ENCODE peak calls at places on chromosome 10, in six cellular contexts. B, G, Z, F, J and T are unnamed samples.

GRCh38 chr10:83545901-83546391 is 593.4 kb upstream of the GHITM start:
- DNase-seq in B (no peak), G (no peak), Z (peak; percentile 63), F (no peak), J (peak; percentile 57), T (no peak)

GRCh38 chr10:36666451-36666850 is 458.9 kb upstream of the ANKRD30A start:
- DNase-seq in B (no peak), G (no peak), Z (no peak), F (no peak), J (no peak), T (no peak)

GRCh38 chr10:99341860-99342517 is 12.8 kb downstream of the CNNM1 start:
- DNase-seq in B (no peak), G (no peak), Z (no peak), F (no peak), J (no peak), T (no peak)

GRCh38 chr10:84179059-84179710 is 5.6 kb downstream of the GPR15LG start:
- DNase-seq in B (peak; percentile 46), G (peak; percentile 18), Z (no peak), F (no peak), J (no peak), T (no peak)

GRCh38 chr10:77006836-77007511 is 630.6 kb downstream of the KCNMA1 start:
- DNase-seq in B (no peak), G (no peak), Z (no peak), F (no peak), J (no peak), T (no peak)

GRCh38 chr10:13613519-13613918 is 26.8 kb downstream of the PRPF18 start:
- DNase-seq in B (peak; percentile 63), G (no peak), Z (no peak), F (peak; percentile 52), J (no peak), T (no peak)

GRCh38 chr10:29409241-29410051 is 120.6 kb downstream of the LYZL1 start:
- DNase-seq in B (peak; percentile 85), G (peak; percentile 24), Z (peak; percentile 89), F (peak; percentile 57), J (peak; percentile 82), T (peak; percentile 84)

GRCh38 chr10:43866712-43867111 is 218.0 kb upstream of the ZNF32 start:
- DNase-seq in B (no peak), G (no peak), Z (no peak), F (no peak), J (no peak), T (no peak)

GRCh38 chr10:44985175-44985681 is 6.6 kb upstream of the DEPP1 start:
- DNase-seq in B (no peak), G (no peak), Z (no peak), F (peak; percentile 31), J (no peak), T (no peak)

GRCh38 chr10:98270786-98271185 is 2.8 kb upstream of the LOXL4 start:
- DNase-seq in B (no peak), G (no peak), Z (no peak), F (no peak), J (no peak), T (no peak)

GRCh38 chr10:98269435-98269912 is 1.5 kb upstream of the LOXL4 start:
- DNase-seq in B (no peak), G (no peak), Z (peak; percentile 84), F (peak; percentile 70), J (peak; percentile 85), T (no peak)

GRCh38 chr10:98268694-98269386 is 846 bp upstream of the LOXL4 start:
- DNase-seq in B (no peak), G (no peak), Z (no peak), F (no peak), J (no peak), T (no peak)

GRCh38 chr10:98272245-98272644 is 4.3 kb upstream of the LOXL4 start:
- DNase-seq in B (no peak), G (no peak), Z (no peak), F (no peak), J (no peak), T (no peak)

GRCh38 chr10:98270026-98270740 is 2.2 kb upstream of the LOXL4 start:
- DNase-seq in B (no peak), G (no peak), Z (no peak), F (no peak), J (no peak), T (no peak)
- H3K27ac ChIP-seq in B (no peak overlapping the region), G (no peak overlapping the region), Z (peak overlapping the region; percentile 27), F (no peak overlapping the region), J (peak overlapping the region; percentile 84), T (no peak overlapping the region)

GRCh38 chr10:127374074-127374680 is 174.9 kb upstream of the NPS start:
- DNase-seq in B (no peak), G (no peak), Z (no peak), F (no peak), J (no peak), T (no peak)
- TF ChIP-seq CTCF in B (no peak), G (no peak), Z (no peak), F (no peak), J (no peak), T (no peak)

GRCh38 chr10:113434950-113435349 is 117.9 kb upstream of the HABP2 start:
- DNase-seq in B (no peak), G (no peak), Z (no peak), F (no peak), J (no peak), T (no peak)

GRCh38 chr10:113433711-113434110 is 119.1 kb upstream of the HABP2 start:
- DNase-seq in B (peak; percentile 9), G (no peak), Z (no peak), F (no peak), J (no peak), T (no peak)

GRCh38 chr10:113431807-113432206 is 121.0 kb upstream of the HABP2 start:
- DNase-seq in B (no peak), G (no peak), Z (no peak), F (no peak), J (no peak), T (no peak)

GRCh38 chr10:113435881-113436280 is 117.0 kb upstream of the HABP2 start:
- DNase-seq in B (no peak), G (no peak), Z (no peak), F (no peak), J (no peak), T (no peak)

GRCh38 chr10:113434315-113434714 is 118.5 kb upstream of the HABP2 start:
- DNase-seq in B (no peak), G (no peak), Z (no peak), F (no peak), J (no peak), T (no peak)
- H3K36me3 ChIP-seq in B (no peaks in the 10 kb centered on the region), G (no peaks in the 10 kb centered on the region), Z (no peaks in the 10 kb centered on the region), F (no peaks in the 10 kb centered on the region), J (no peaks in the 10 kb centered on the region), T (no peaks in the 10 kb centered on the region)

DNA sequence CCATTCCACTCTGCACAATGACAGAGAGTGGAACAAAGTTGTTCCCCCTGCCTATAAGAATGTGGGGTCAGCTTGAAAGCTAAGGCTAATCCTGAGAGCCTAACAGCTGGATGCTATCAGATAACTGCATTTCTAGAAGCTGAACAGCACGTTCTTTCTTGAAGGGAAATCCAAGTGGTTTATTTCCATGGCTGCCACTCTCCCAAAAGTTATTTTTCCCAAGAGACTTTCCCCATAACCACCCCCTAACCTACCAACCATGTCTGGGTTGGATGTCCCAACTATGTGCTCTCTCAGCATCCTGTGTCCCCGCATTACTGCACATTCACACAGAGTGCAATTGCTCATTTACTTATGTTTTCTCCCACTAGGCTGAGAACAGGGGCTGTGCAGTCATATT is 140.7 kb upstream of the ANKRD1 start:
- DNase-seq in B (no peak), G (no peak), Z (no peak), F (no peak), J (no peak), T (no peak)
- H3K27ac ChIP-seq in B (no peak overlapping the region), G (no peak overlapping the region), Z (no peak overlapping the region), F (no peak overlapping the region), J (no peak overlapping the region), T (no peak overlapping the region)

DNA sequence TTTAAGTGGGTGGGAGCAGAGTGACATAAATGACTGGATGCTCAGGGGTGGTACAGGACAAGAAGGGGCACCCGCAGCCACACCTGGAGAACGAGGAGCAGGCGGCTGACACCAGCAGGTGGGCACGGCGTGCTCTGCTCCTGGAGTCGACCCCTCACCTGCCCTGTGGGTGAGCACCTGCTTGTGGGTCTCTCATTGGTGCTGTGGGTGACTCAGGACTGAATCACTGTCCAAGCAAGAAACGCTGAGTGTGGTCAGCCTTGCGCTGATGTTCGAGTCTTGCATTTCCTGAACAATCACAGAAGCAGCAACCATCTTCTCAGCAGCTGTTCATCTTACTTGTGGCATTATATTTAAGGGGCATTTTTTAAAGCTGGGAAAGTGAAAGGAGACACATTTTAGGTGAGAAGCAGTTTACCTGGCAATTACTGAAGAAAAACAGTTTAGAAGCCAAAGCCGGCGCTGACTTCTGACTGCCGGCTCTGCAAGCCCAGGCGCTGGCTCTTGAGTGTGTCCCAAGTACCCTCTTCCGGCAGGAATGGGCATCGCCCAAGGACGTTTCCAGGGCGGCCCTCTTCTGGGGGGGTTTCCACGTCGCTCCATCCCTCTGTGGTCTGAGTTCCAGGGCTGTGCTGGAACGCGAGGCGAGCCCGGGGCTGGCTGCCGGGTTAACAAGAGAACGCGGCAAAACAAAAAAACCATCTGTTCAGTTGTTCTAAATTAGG is 145.2 kb upstream of the PFKP start:
- DNase-seq in B (no peak), G (no peak), Z (no peak), F (peak; percentile 16), J (no peak), T (no peak)
- TF ChIP-seq CTCF in B (no peak), G (no peak), Z (no peak), F (no peak), J (no peak), T (no peak)

GRCh38 chr10:102152545-102152890 is 329 bp downstream of the NOLC1 start:
- DNase-seq in B (peak; percentile 40), G (no peak), Z (no peak), F (peak; percentile 20), J (no peak), T (no peak)
- H3K36me3 ChIP-seq in B (peaks cover 52% of the 10 kb centered on the region), G (peaks cover 18% of the 10 kb centered on the region), Z (peaks cover 60% of the 10 kb centered on the region), F (peaks cover 39% of the 10 kb centered on the region), J (peaks cover 47% of the 10 kb centered on the region), T (peaks cover 14% of the 10 kb centered on the region)

DNA sequence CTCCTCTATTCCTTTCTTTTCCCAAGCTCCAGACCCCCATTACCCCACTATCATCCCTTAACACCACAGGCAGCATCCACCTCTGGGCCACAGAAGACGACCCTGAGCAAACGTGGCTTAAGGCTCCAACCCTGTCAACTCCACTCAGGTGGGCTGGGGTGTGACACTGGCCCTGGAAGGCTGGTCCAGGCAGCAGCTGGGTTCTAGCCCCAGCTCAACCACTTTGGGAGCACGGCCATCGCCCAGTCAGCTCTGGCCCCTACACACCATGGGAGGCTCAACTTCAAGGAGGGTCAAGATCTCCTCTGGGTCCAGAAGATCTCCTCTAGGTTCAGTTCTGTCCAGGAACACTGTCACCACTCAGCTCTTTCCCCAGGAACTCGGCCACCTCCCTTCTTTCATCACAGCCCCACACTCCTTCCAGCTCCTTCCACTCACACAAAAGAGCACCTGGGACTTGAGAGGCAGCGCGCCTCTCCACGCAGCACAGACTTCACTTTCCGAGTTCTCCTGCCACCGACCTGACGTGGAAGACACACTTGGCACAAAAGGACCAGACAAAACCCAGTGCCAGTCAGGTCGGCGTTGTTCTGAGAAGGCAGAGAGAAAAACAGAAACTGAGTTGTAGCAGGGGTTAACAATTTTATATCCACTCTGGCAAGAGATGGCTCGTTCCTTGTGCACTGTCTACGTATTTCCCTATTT is 84.1 kb downstream of the CTBP2 start:
- DNase-seq in B (no peak), G (no peak), Z (no peak), F (no peak), J (no peak), T (no peak)
- H3K27ac ChIP-seq in B (no peak overlapping the region), G (no peak overlapping the region), Z (peak overlapping the region; percentile 53), F (peak overlapping the region; percentile 14), J (peak overlapping the region; percentile 66), T (peak overlapping the region; percentile 63)